ENCODE peak calls at places on chromosomes 3 and 15, in eight cellular contexts. One of them, this sample, is unnamed.

GRCh38 chr15:82298520-82298919 is 35.9 kb downstream of the SAXO2 start:
- DNase-seq in activated naive CD4-positive, alpha-beta T cell treated with anti-CD3 and anti-CD28 coated beads for 36 hours: peak
- DNase-seq in RPMI8226: peak
- DNase-seq in breast epithelium: no peak
- DNase-seq in activated gamma-delta T cell treated with Interleukin-2 at 50 U/mL for 16 hours: peak
- DNase-seq in NCI-H774: no peak
- DNase-seq in posterior vena cava: no peak
- DNase-seq in Daoy: no peak
- DNase-seq in this sample: peak

GRCh38 chr3:113844622-113845222 is 6.1 kb downstream of the GRAMD1C start:
- DNase-seq in activated naive CD4-positive, alpha-beta T cell treated with anti-CD3 and anti-CD28 coated beads for 36 hours: no peak
- DNase-seq in RPMI8226: peak
- DNase-seq in breast epithelium: no peak
- DNase-seq in activated gamma-delta T cell treated with Interleukin-2 at 50 U/mL for 16 hours: no peak
- DNase-seq in NCI-H774: peak
- DNase-seq in posterior vena cava: no peak
- DNase-seq in Daoy: peak
- DNase-seq in this sample: peak

GRCh38 chr3:186466391-186466974 is 77.7 kb downstream of the CRYGS start:
- DNase-seq in activated naive CD4-positive, alpha-beta T cell treated with anti-CD3 and anti-CD28 coated beads for 36 hours: no peak
- DNase-seq in RPMI8226: no peak
- DNase-seq in breast epithelium: no peak
- DNase-seq in activated gamma-delta T cell treated with Interleukin-2 at 50 U/mL for 16 hours: no peak
- DNase-seq in NCI-H774: no peak
- DNase-seq in posterior vena cava: no peak
- DNase-seq in Daoy: no peak
- DNase-seq in this sample: no peak

GRCh38 chr3:49462222-49462621 is 7.8 kb upstream of the DAG1 start:
- DNase-seq in activated naive CD4-positive, alpha-beta T cell treated with anti-CD3 and anti-CD28 coated beads for 36 hours: no peak
- DNase-seq in RPMI8226: no peak
- DNase-seq in breast epithelium: no peak
- DNase-seq in activated gamma-delta T cell treated with Interleukin-2 at 50 U/mL for 16 hours: no peak
- DNase-seq in NCI-H774: no peak
- DNase-seq in posterior vena cava: no peak
- DNase-seq in Daoy: peak
- DNase-seq in this sample: no peak

GRCh38 chr3:96756516-96756915 is 57.9 kb upstream of the EPHA6 start:
- DNase-seq in activated naive CD4-positive, alpha-beta T cell treated with anti-CD3 and anti-CD28 coated beads for 36 hours: no peak
- DNase-seq in RPMI8226: no peak
- DNase-seq in breast epithelium: no peak
- DNase-seq in activated gamma-delta T cell treated with Interleukin-2 at 50 U/mL for 16 hours: no peak
- DNase-seq in NCI-H774: no peak
- DNase-seq in posterior vena cava: no peak
- DNase-seq in Daoy: no peak
- DNase-seq in this sample: no peak

GRCh38 chr15:90126022-90126421 is 23.8 kb upstream of the IDH2 start:
- DNase-seq in activated naive CD4-positive, alpha-beta T cell treated with anti-CD3 and anti-CD28 coated beads for 36 hours: no peak
- DNase-seq in RPMI8226: no peak
- DNase-seq in breast epithelium: no peak
- DNase-seq in activated gamma-delta T cell treated with Interleukin-2 at 50 U/mL for 16 hours: no peak
- DNase-seq in NCI-H774: no peak
- DNase-seq in posterior vena cava: no peak
- DNase-seq in Daoy: no peak
- DNase-seq in this sample: no peak

GRCh38 chr3:58038675-58039302 is 30.6 kb downstream of the FLNB start:
- DNase-seq in activated naive CD4-positive, alpha-beta T cell treated with anti-CD3 and anti-CD28 coated beads for 36 hours: no peak
- DNase-seq in RPMI8226: no peak
- DNase-seq in breast epithelium: no peak
- DNase-seq in activated gamma-delta T cell treated with Interleukin-2 at 50 U/mL for 16 hours: no peak
- DNase-seq in NCI-H774: no peak
- DNase-seq in posterior vena cava: peak
- DNase-seq in Daoy: no peak
- DNase-seq in this sample: no peak

GRCh38 chr3:126549861-126550487 is 8.8 kb downstream of the C3orf22 start:
- DNase-seq in activated naive CD4-positive, alpha-beta T cell treated with anti-CD3 and anti-CD28 coated beads for 36 hours: no peak
- DNase-seq in RPMI8226: no peak
- DNase-seq in breast epithelium: no peak
- DNase-seq in activated gamma-delta T cell treated with Interleukin-2 at 50 U/mL for 16 hours: no peak
- DNase-seq in NCI-H774: no peak
- DNase-seq in posterior vena cava: peak
- DNase-seq in Daoy: no peak
- DNase-seq in this sample: no peak